ENCODE peak calls at places on chromosome X, in eight cellular contexts. One of them, this sample, is unnamed.

GRCh38 chrX:9164535-9165425 is 130.9 kb upstream of the FAM9B start:
- DNase-seq in neuronal stem cell: no peak
- DNase-seq in transverse colon: no peak
- DNase-seq in CD4-positive, alpha-beta memory T cell: no peak
- DNase-seq in endodermal cell: no peak
- DNase-seq in A549: no peak
- DNase-seq in left ventricle myocardium inferior: no peak
- DNase-seq in WERI-Rb-1: no peak
- DNase-seq in this sample: no peak

GRCh38 chrX:103175944-103176753 is 38.8 kb upstream of the BEX4 start:
- DNase-seq in neuronal stem cell: peak
- DNase-seq in left ventricle myocardium inferior: peak
- DNase-seq in CD4-positive, alpha-beta memory T cell: peak
- DNase-seq in transverse colon: peak
- DNase-seq in A549: peak
- DNase-seq in WERI-Rb-1: peak
- DNase-seq in endodermal cell: peak
- DNase-seq in this sample: peak

GRCh38 chrX:50988649-50989048 is 78.1 kb downstream of the BMP15 start:
- DNase-seq in CD4-positive, alpha-beta memory T cell: no peak
- DNase-seq in transverse colon: no peak
- DNase-seq in WERI-Rb-1: peak
- DNase-seq in endodermal cell: peak
- DNase-seq in left ventricle myocardium inferior: no peak
- DNase-seq in A549: peak
- DNase-seq in neuronal stem cell: no peak
- DNase-seq in this sample: peak

GRCh38 chrX:39167791-39168190 is 366.5 kb downstream of the MID1IP1 start:
- DNase-seq in transverse colon: no peak
- DNase-seq in A549: no peak
- DNase-seq in neuronal stem cell: no peak
- DNase-seq in left ventricle myocardium inferior: no peak
- DNase-seq in CD4-positive, alpha-beta memory T cell: no peak
- DNase-seq in endodermal cell: no peak
- DNase-seq in WERI-Rb-1: no peak
- DNase-seq in this sample: no peak

GRCh38 chrX:105063743-105064142 is 156.8 kb downstream of the TEX13A start:
- DNase-seq in transverse colon: no peak
- DNase-seq in endodermal cell: peak
- DNase-seq in A549: no peak
- DNase-seq in neuronal stem cell: no peak
- DNase-seq in WERI-Rb-1: no peak
- DNase-seq in left ventricle myocardium inferior: no peak
- DNase-seq in CD4-positive, alpha-beta memory T cell: no peak
- DNase-seq in this sample: no peak

GRCh38 chrX:109374276-109374960 is 107.5 kb downstream of the GUCY2F start:
- DNase-seq in left ventricle myocardium inferior: no peak
- DNase-seq in CD4-positive, alpha-beta memory T cell: no peak
- DNase-seq in neuronal stem cell: no peak
- DNase-seq in endodermal cell: peak
- DNase-seq in WERI-Rb-1: no peak
- DNase-seq in A549: no peak
- DNase-seq in transverse colon: no peak
- DNase-seq in this sample: no peak

GRCh38 chrX:68238568-68238967 is 194.7 kb downstream of the OPHN1 start:
- DNase-seq in A549: no peak
- DNase-seq in CD4-positive, alpha-beta memory T cell: no peak
- DNase-seq in neuronal stem cell: no peak
- DNase-seq in endodermal cell: peak
- DNase-seq in WERI-Rb-1: peak
- DNase-seq in transverse colon: no peak
- DNase-seq in left ventricle myocardium inferior: no peak
- DNase-seq in this sample: no peak

GRCh38 chrX:10021461-10022272 is 54.5 kb downstream of the CLDN34 start:
- DNase-seq in A549: no peak
- DNase-seq in WERI-Rb-1: no peak
- DNase-seq in endodermal cell: no peak
- DNase-seq in transverse colon: no peak
- DNase-seq in CD4-positive, alpha-beta memory T cell: no peak
- DNase-seq in left ventricle myocardium inferior: no peak
- DNase-seq in neuronal stem cell: no peak
- DNase-seq in this sample: no peak

GRCh38 chrX:2645563-2645962 is 45.5 kb upstream of the CD99 start:
- DNase-seq in A549: no peak
- DNase-seq in left ventricle myocardium inferior: no peak
- DNase-seq in transverse colon: no peak
- DNase-seq in neuronal stem cell: no peak
- DNase-seq in WERI-Rb-1: no peak
- DNase-seq in CD4-positive, alpha-beta memory T cell: no peak
- DNase-seq in endodermal cell: peak
- DNase-seq in this sample: no peak

GRCh38 chrX:18886344-18887161 is 97.4 kb downstream of the PHKA2 start:
- DNase-seq in WERI-Rb-1: peak
- DNase-seq in CD4-positive, alpha-beta memory T cell: peak
- DNase-seq in transverse colon: peak
- DNase-seq in A549: peak
- DNase-seq in neuronal stem cell: peak
- DNase-seq in endodermal cell: peak
- DNase-seq in left ventricle myocardium inferior: peak
- DNase-seq in this sample: peak

GRCh38 chrX:18884916-18885315 is 99.0 kb downstream of the PHKA2 start:
- DNase-seq in CD4-positive, alpha-beta memory T cell: no peak
- DNase-seq in A549: no peak
- DNase-seq in transverse colon: no peak
- DNase-seq in WERI-Rb-1: no peak
- DNase-seq in endodermal cell: peak
- DNase-seq in left ventricle myocardium inferior: no peak
- DNase-seq in neuronal stem cell: no peak
- DNase-seq in this sample: no peak

GRCh38 chrX:18883961-18884765 is 99.8 kb downstream of the PHKA2 start:
- DNase-seq in CD4-positive, alpha-beta memory T cell: no peak
- DNase-seq in WERI-Rb-1: no peak
- DNase-seq in neuronal stem cell: no peak
- DNase-seq in transverse colon: no peak
- DNase-seq in left ventricle myocardium inferior: no peak
- DNase-seq in A549: no peak
- DNase-seq in endodermal cell: peak
- DNase-seq in this sample: no peak

GRCh38 chrX:18886005-18886343 is 97.9 kb downstream of the PHKA2 start:
- DNase-seq in A549: no peak
- DNase-seq in left ventricle myocardium inferior: no peak
- DNase-seq in CD4-positive, alpha-beta memory T cell: no peak
- DNase-seq in neuronal stem cell: no peak
- DNase-seq in transverse colon: no peak
- DNase-seq in WERI-Rb-1: no peak
- DNase-seq in endodermal cell: no peak
- DNase-seq in this sample: no peak

GRCh38 chrX:18885317-18886004 is 98.5 kb downstream of the PHKA2 start:
- DNase-seq in endodermal cell: no peak
- DNase-seq in transverse colon: no peak
- DNase-seq in A549: no peak
- DNase-seq in CD4-positive, alpha-beta memory T cell: no peak
- DNase-seq in left ventricle myocardium inferior: no peak
- DNase-seq in neuronal stem cell: no peak
- DNase-seq in WERI-Rb-1: no peak
- DNase-seq in this sample: no peak
- H3K4me3 ChIP-seq in endodermal cell: no peak
- H3K4me3 ChIP-seq in transverse colon: peak
- H3K4me3 ChIP-seq in A549: peak
- H3K4me3 ChIP-seq in CD4-positive, alpha-beta memory T cell: peak
- H3K4me3 ChIP-seq in left ventricle myocardium inferior: peak
- H3K4me3 ChIP-seq in neuronal stem cell: no peak
- H3K4me3 ChIP-seq in WERI-Rb-1: no peak
- H3K4me3 ChIP-seq in this sample: no peak

GRCh38 chrX:101932249-101932570 is 383 bp upstream of the ZMAT1 start:
- DNase-seq in endodermal cell: no peak
- DNase-seq in WERI-Rb-1: no peak
- DNase-seq in transverse colon: no peak
- DNase-seq in CD4-positive, alpha-beta memory T cell: no peak
- DNase-seq in A549: no peak
- DNase-seq in neuronal stem cell: no peak
- DNase-seq in left ventricle myocardium inferior: no peak
- DNase-seq in this sample: no peak

GRCh38 chrX:101925733-101926132 is 6.1 kb downstream of the ZMAT1 start:
- DNase-seq in endodermal cell: no peak
- DNase-seq in WERI-Rb-1: no peak
- DNase-seq in left ventricle myocardium inferior: no peak
- DNase-seq in CD4-positive, alpha-beta memory T cell: no peak
- DNase-seq in transverse colon: no peak
- DNase-seq in A549: no peak
- DNase-seq in neuronal stem cell: no peak
- DNase-seq in this sample: no peak

GRCh38 chrX:101931104-101931493 is 728 bp downstream of the ZMAT1 start:
- DNase-seq in neuronal stem cell: peak
- DNase-seq in left ventricle myocardium inferior: no peak
- DNase-seq in A549: no peak
- DNase-seq in WERI-Rb-1: no peak
- DNase-seq in transverse colon: no peak
- DNase-seq in CD4-positive, alpha-beta memory T cell: peak
- DNase-seq in endodermal cell: no peak
- DNase-seq in this sample: no peak

DNA sequence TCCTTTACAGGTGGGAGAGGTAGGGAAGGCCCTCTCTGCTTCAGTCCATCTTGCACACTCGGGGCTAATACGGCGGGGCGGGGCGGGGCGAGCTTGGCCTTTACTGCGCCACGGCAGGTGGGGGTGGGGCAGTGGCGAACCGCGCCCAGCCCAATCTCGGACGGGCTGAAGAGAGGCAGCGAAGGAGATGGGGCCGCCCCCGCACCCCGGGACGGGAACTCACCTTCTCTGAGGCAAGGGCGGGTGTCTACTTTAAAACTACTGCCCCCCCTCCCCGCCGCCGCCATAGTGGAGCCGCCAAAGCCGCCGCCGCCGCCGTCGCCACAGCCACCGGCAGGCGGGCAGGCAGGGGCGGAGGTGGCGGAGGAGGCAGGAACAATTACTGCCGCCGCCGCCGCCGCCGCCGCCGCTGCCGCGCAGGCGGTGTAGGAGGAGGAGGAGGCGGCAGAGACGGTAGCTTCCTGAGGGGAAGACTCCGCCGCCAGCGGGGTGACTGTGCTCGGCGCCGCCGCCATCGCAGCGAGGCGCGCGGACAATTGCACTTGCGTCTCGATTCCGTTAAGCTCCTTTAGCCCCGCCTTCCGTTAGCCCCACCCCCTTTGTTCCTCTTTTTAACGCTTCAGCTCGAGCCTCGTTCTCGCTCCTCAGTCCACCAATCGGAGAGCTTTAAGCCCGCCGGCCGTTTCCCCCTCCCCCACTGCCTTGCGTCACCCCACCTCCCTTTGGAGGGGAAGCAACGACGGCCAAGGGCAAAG is at the start of gene ZMAT1:
- DNase-seq in neuronal stem cell: peak
- DNase-seq in CD4-positive, alpha-beta memory T cell: peak
- DNase-seq in WERI-Rb-1: peak
- DNase-seq in endodermal cell: peak
- DNase-seq in A549: peak
- DNase-seq in transverse colon: peak
- DNase-seq in left ventricle myocardium inferior: peak
- DNase-seq in this sample: peak
- H3K4me3 ChIP-seq in neuronal stem cell: peak
- H3K4me3 ChIP-seq in CD4-positive, alpha-beta memory T cell: peak
- H3K4me3 ChIP-seq in WERI-Rb-1: peak
- H3K4me3 ChIP-seq in endodermal cell: peak
- H3K4me3 ChIP-seq in A549: peak
- H3K4me3 ChIP-seq in transverse colon: peak
- H3K4me3 ChIP-seq in left ventricle myocardium inferior: peak
- H3K4me3 ChIP-seq in this sample: peak

DNA sequence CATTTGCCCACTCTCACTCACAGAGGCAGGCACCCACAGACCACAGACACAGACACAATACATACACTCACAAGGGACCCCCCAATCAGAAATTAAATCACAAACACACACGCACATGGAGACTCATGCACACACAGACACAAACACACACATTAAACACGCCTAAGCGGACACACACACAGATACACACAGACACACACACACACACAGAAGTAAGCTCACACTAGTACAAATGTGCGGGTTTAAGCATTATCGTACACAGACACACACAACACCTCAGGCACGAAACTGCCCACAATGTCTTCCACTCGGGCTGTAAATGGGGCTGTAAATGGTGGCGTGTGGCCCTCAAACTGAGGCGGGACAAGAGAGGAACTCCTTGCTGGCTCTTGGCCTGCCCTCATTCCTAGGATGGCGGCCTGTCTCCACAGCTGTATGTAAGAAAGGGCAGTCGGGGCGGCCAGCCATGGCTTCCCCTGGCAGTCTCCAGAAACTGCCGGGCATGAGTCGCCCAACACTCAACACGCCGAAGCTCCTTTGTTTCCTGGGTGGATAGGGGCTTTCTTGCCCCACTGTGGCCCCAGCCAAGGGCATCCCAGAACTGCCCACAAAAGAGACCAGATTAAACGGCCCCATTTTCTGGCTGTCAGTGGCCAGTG is 53.9 kb downstream of the NBDY start:
- DNase-seq in A549: no peak
- DNase-seq in left ventricle myocardium inferior: no peak
- DNase-seq in transverse colon: no peak
- DNase-seq in neuronal stem cell: no peak
- DNase-seq in endodermal cell: no peak
- DNase-seq in CD4-positive, alpha-beta memory T cell: no peak
- DNase-seq in WERI-Rb-1: no peak
- DNase-seq in this sample: no peak
- H3K4me3 ChIP-seq in A549: no peak
- H3K4me3 ChIP-seq in left ventricle myocardium inferior: no peak
- H3K4me3 ChIP-seq in transverse colon: no peak
- H3K4me3 ChIP-seq in neuronal stem cell: no peak
- H3K4me3 ChIP-seq in endodermal cell: no peak
- H3K4me3 ChIP-seq in CD4-positive, alpha-beta memory T cell: no peak
- H3K4me3 ChIP-seq in WERI-Rb-1: peak
- H3K4me3 ChIP-seq in this sample: no peak

GRCh38 chrX:1334854-1335253 is 1.7 kb upstream of the IL3RA start:
- DNase-seq in WERI-Rb-1: no peak
- DNase-seq in transverse colon: peak
- DNase-seq in neuronal stem cell: no peak
- DNase-seq in endodermal cell: no peak
- DNase-seq in CD4-positive, alpha-beta memory T cell: no peak
- DNase-seq in A549: no peak
- DNase-seq in left ventricle myocardium inferior: no peak
- DNase-seq in this sample: no peak

GRCh38 chrX:1327651-1328304 is 8.8 kb upstream of the IL3RA start:
- DNase-seq in WERI-Rb-1: no peak
- DNase-seq in left ventricle myocardium inferior: no peak
- DNase-seq in neuronal stem cell: no peak
- DNase-seq in A549: no peak
- DNase-seq in transverse colon: no peak
- DNase-seq in CD4-positive, alpha-beta memory T cell: no peak
- DNase-seq in endodermal cell: no peak
- DNase-seq in this sample: no peak

GRCh38 chrX:1336331-1337143 is at the start of gene IL3RA:
- DNase-seq in endodermal cell: no peak
- DNase-seq in transverse colon: peak
- DNase-seq in left ventricle myocardium inferior: no peak
- DNase-seq in WERI-Rb-1: no peak
- DNase-seq in CD4-positive, alpha-beta memory T cell: peak
- DNase-seq in neuronal stem cell: no peak
- DNase-seq in A549: no peak
- DNase-seq in this sample: no peak

GRCh38 chrX:1325515-1326116 is 11.0 kb upstream of the IL3RA start:
- DNase-seq in WERI-Rb-1: no peak
- DNase-seq in A549: no peak
- DNase-seq in neuronal stem cell: no peak
- DNase-seq in left ventricle myocardium inferior: no peak
- DNase-seq in CD4-positive, alpha-beta memory T cell: no peak
- DNase-seq in transverse colon: no peak
- DNase-seq in endodermal cell: no peak
- DNase-seq in this sample: no peak

GRCh38 chrX:1330605-1331004 is 6.0 kb upstream of the IL3RA start:
- DNase-seq in neuronal stem cell: no peak
- DNase-seq in endodermal cell: no peak
- DNase-seq in A549: no peak
- DNase-seq in WERI-Rb-1: no peak
- DNase-seq in transverse colon: no peak
- DNase-seq in left ventricle myocardium inferior: no peak
- DNase-seq in CD4-positive, alpha-beta memory T cell: no peak
- DNase-seq in this sample: no peak
- H3K4me3 ChIP-seq in neuronal stem cell: no peak
- H3K4me3 ChIP-seq in endodermal cell: no peak
- H3K4me3 ChIP-seq in A549: no peak
- H3K4me3 ChIP-seq in WERI-Rb-1: no peak
- H3K4me3 ChIP-seq in transverse colon: no peak
- H3K4me3 ChIP-seq in left ventricle myocardium inferior: no peak
- H3K4me3 ChIP-seq in CD4-positive, alpha-beta memory T cell: no peak
- H3K4me3 ChIP-seq in this sample: no peak

This sample was measured in small intestine.